ENCODE peak calls at places on chromosomes 6 and 20, in five cellular contexts. T, N, R, F and B are unnamed samples.

GRCh38 chr6:90266845-90267621 is 29.6 kb downstream of the BACH2 start:
- DNase-seq in T (no peak), F (no peak), R (no peak), N (no peak), B (no peak)

GRCh38 chr20:50336631-50337030 is 146.0 kb downstream of the CEBPB start:
- DNase-seq in N (no peak), R (no peak), F (no peak), T (no peak), B (no peak)

GRCh38 chr20:53942973-53943372 is 127.4 kb downstream of the BCAS1 start:
- DNase-seq in N (no peak), R (no peak), F (no peak), T (no peak), B (no peak)

GRCh38 chr6:124683507-124683906 is 278.7 kb upstream of the RNF217 start:
- DNase-seq in R (no peak), F (no peak), N (no peak), T (peak), B (no peak)

GRCh38 chr6:21277601-21278043 is 315.9 kb upstream of the SOX4 start:
- DNase-seq in F (no peak), R (no peak), T (no peak), N (no peak), B (no peak)

GRCh38 chr6:137236581-137237355 is 17.6 kb upstream of the IFNGR1 start:
- DNase-seq in T (no peak), N (no peak), R (no peak), F (no peak), B (no peak)

GRCh38 chr6:18861182-18861581 is 474.0 kb downstream of the RNF144B start:
- DNase-seq in N (no peak), T (no peak), F (no peak), R (no peak), B (no peak)

GRCh38 chr6:160442151-160442550 is 94.0 kb downstream of the SLC22A3 start:
- DNase-seq in N (no peak), T (no peak), F (no peak), R (no peak), B (no peak)

GRCh38 chr20:6857929-6858328 is 90.4 kb downstream of the BMP2 start:
- DNase-seq in N (no peak), T (no peak), R (no peak), F (no peak), B (no peak)

GRCh38 chr6:9250852-9251251 is 815.5 kb upstream of the SLC35B3 start:
- DNase-seq in N (peak), F (no peak), T (no peak), R (peak), B (no peak)

GRCh38 chr6:137371634-137372016 is 122.6 kb downstream of the OLIG3 start:
- DNase-seq in N (no peak), T (no peak), R (no peak), F (no peak), B (no peak)

GRCh38 chr6:39934060-39934757 is at the start of gene MOCS1:
- DNase-seq in F (peak), T (peak), R (peak), N (no peak), B (no peak)

GRCh38 chr20:63055575-63056235 is 48.9 kb upstream of the BHLHE23 start:
- DNase-seq in N (no peak), F (peak), R (no peak), T (no peak), B (no peak)

GRCh38 chr6:39062014-39062740 is 13.6 kb downstream of the GLP1R start:
- DNase-seq in F (no peak), R (no peak), N (no peak), T (no peak), B (no peak)

GRCh38 chr6:14281831-14282230 is 164.3 kb downstream of the CD83 start:
- DNase-seq in F (no peak), R (no peak), N (no peak), T (no peak), B (no peak)

GRCh38 chr6:112466378-112467151 is 119.4 kb downstream of the RFPL4B start:
- DNase-seq in T (no peak), F (no peak), N (peak), R (no peak), B (no peak)

GRCh38 chr20:35947489-35947888 is 6.8 kb downstream of the SCAND1 start:
- DNase-seq in F (no peak), R (no peak), T (peak), N (peak), B (no peak)

GRCh38 chr20:51469578-51470520 is 72.7 kb downstream of the NFATC2 start:
- DNase-seq in F (no peak), T (no peak), N (no peak), R (no peak), B (no peak)

GRCh38 chr20:57590485-57591288 is 29.5 kb downstream of the ZBP1 start:
- DNase-seq in N (no peak), T (no peak), R (no peak), F (peak), B (no peak)

GRCh38 chr6:4607793-4608192 is 168.4 kb upstream of the CDYL start:
- DNase-seq in N (peak), R (no peak), T (no peak), F (no peak), B (no peak)

GRCh38 chr6:129454482-129454881 is 255.5 kb downstream of the ARHGAP18 start:
- DNase-seq in F (no peak), R (no peak), N (no peak), T (no peak), B (no peak)

GRCh38 chr20:4138056-4138455 is 122.7 kb upstream of the RNF24 start:
- DNase-seq in R (no peak), N (no peak), F (no peak), T (no peak), B (no peak)

GRCh38 chr20:51386586-51386985 is 155.9 kb downstream of the NFATC2 start:
- DNase-seq in T (no peak), R (no peak), N (no peak), F (no peak), B (no peak)

GRCh38 chr6:167930300-167930699 is 67.2 kb upstream of the KIF25 start:
- DNase-seq in T (no peak), R (no peak), N (no peak), F (no peak), B (no peak)

GRCh38 chr6:84764332-84765049 is at the start of gene TBX18:
- DNase-seq in F (peak), R (peak), T (peak), N (no peak), B (no peak)

GRCh38 chr20:46610145-46610544 is 41.1 kb downstream of the SLC13A3 start:
- DNase-seq in N (no peak), F (no peak), R (no peak), T (no peak), B (no peak)

GRCh38 chr6:131103869-131104268 is 31.4 kb upstream of the AKAP7 start:
- DNase-seq in F (no peak), R (no peak), N (no peak), T (no peak), B (no peak)

GRCh38 chr6:138977242-138977641 is 10.8 kb downstream of the REPS1 start:
- DNase-seq in T (no peak), F (no peak), N (no peak), R (no peak), B (no peak)

GRCh38 chr6:152720964-152721363 is 23.3 kb downstream of the MYCT1 start:
- DNase-seq in T (no peak), F (no peak), N (peak), R (no peak), B (no peak)

GRCh38 chr6:169406794-169407193 is 153.1 kb upstream of the THBS2 start:
- DNase-seq in F (no peak), N (no peak), R (peak), T (no peak), B (no peak)

GRCh38 chr20:25271486-25272222 is 23.8 kb downstream of the PYGB start:
- DNase-seq in T (peak), R (no peak), F (peak), N (no peak), B (no peak)

GRCh38 chr20:10079964-10080363 is 45.2 kb downstream of the ANKEF1 start:
- DNase-seq in N (no peak), T (no peak), R (no peak), F (no peak), B (no peak)

GRCh38 chr20:10611357-10611756 is 62.4 kb downstream of the JAG1 start:
- DNase-seq in F (no peak), N (peak), R (no peak), T (peak), B (peak)

GRCh38 chr20:35463455-35464300 is 8.3 kb downstream of the CEP250 start:
- DNase-seq in F (no peak), N (peak), T (peak), R (peak), B (peak)

GRCh38 chr6:143555071-143555492 is 43.6 kb upstream of the FUCA2 start:
- DNase-seq in N (no peak), T (no peak), R (no peak), F (no peak), B (no peak)

GRCh38 chr6:156622185-156622584 is 155.0 kb upstream of the ARID1B start:
- DNase-seq in R (no peak), T (no peak), N (no peak), F (no peak), B (no peak)

GRCh38 chr6:156616495-156616894 is 160.7 kb upstream of the ARID1B start:
- DNase-seq in F (no peak), T (no peak), R (no peak), N (no peak), B (no peak)

GRCh38 chr6:156618600-156619205 is 158.5 kb upstream of the ARID1B start:
- DNase-seq in T (peak), F (no peak), R (no peak), N (no peak), B (no peak)

GRCh38 chr6:156613996-156614395 is 163.2 kb upstream of the ARID1B start:
- DNase-seq in R (no peak), F (no peak), N (no peak), T (no peak), B (no peak)

DNA sequence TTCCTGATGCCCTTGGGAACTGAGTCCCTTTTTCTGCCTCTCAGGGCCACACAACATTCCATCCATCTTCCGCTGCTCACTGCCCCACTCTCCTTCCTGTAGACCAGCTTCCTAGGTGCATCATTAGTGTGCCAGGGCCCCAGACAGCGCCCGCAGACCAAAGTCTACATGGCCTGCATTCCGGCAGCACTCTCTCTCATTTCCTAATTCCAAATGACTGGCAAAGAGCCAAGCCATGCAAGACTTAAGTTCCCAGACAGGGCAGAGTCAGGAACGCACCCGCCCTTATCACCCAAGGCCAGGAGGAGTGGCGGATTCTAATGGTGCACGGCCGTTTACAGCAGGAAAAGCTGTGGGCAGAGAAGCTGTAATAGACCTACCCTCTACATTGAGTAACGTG is 159.8 kb upstream of the ARID1B start:
- DNase-seq in N (no peak), T (peak), F (no peak), R (peak), B (no peak)
- H3K4me3 ChIP-seq in N (no peak), T (no peak), F (no peak), R (no peak), B (no peak)

GRCh38 chr6:163671355-163671754 is 256.8 kb downstream of the QKI start:
- DNase-seq in N (no peak), T (no peak), F (no peak), R (no peak), B (no peak)

GRCh38 chr6:163670283-163670682 is 255.8 kb downstream of the QKI start:
- DNase-seq in N (no peak), F (no peak), R (no peak), T (peak), B (no peak)

GRCh38 chr6:163667372-163668060 is 253.0 kb downstream of the QKI start:
- DNase-seq in F (no peak), R (peak), T (no peak), N (peak), B (peak)

GRCh38 chr6:163665464-163665863 is 250.9 kb downstream of the QKI start:
- DNase-seq in F (no peak), R (no peak), N (no peak), T (no peak), B (no peak)

DNA sequence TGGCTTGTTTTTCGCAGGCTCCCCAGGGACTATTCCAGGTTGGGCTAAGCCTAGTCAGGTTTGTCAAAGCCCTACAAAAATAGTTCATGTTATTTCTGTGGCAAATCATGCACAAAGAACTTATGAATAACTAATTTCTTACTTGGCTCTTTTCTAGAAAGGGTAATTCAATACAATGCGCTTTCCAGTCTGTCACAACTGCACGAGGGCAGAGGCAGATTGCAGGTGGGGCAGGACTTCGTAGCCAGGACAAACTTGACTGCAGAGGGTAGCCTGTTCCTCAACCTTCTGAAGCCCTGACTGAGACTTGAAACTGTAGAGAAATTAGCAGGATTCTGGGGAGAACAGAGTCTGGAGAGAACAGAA is 253.5 kb downstream of the QKI start:
- DNase-seq in N (no peak), T (no peak), F (no peak), R (no peak), B (no peak)
- TF ChIP-seq CTCF in N (no peak), T (no peak), F (no peak), R (no peak), B (no peak)

DNA sequence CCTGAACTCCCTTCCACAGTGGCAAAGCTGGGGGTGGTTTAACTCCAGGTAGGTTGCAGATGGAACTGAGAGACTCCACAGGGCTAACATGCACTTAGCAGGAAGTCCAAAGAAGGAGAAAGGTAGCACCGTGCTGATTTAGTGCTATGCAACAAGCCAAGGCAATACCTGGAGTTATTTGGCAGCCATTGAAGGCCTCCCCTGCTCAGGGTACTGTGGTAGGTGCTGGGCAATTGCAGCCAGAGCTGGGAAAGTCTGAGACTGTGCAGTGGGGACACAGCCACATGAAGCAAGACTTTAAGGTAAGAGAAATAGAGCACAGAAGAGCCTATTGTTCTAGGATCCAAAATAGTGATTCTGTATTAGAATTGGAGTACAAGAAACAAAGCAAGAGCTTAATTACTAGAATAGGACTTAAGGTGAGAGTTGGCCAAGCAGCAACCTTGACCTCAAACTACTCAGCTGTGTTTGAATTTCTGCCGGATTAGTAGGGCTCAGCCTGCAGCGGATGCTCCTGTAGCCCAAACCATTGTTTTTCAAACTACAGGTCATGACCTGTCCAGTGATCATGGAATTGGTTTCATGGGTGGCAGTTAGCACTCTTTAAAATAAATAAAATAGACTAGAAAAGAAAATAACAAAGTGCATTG is 80.8 kb upstream of the STMND1 start:
- DNase-seq in N (no peak), R (no peak), F (no peak), T (no peak), B (no peak)
- H3K4me3 ChIP-seq in N (no peak), R (no peak), F (no peak), T (no peak), B (no peak)

DNA sequence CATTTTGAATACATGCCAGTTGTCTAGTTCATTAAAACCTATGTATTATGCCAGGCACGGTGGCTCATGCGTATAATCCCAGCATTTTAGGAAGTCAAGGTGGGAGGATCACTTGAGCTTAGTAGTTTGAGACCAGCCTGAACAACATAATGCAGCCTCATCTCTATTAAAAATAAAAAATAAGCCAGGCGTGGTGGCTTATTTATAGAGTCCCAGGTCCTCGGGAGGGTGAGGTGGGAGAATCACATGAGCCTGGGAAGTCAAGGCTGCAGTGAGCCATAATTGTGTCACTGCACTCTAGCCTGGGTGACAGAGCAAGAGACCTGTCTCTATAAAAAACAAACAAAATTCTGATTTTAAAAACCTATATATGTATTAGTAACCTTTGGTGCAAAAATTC is 27.5 kb downstream of the ORC3 start:
- DNase-seq in R (no peak), F (no peak), N (no peak), T (no peak), B (no peak)
- TF ChIP-seq CTCF in R (no peak), F (no peak), N (no peak), T (no peak), B (no peak)

DNA sequence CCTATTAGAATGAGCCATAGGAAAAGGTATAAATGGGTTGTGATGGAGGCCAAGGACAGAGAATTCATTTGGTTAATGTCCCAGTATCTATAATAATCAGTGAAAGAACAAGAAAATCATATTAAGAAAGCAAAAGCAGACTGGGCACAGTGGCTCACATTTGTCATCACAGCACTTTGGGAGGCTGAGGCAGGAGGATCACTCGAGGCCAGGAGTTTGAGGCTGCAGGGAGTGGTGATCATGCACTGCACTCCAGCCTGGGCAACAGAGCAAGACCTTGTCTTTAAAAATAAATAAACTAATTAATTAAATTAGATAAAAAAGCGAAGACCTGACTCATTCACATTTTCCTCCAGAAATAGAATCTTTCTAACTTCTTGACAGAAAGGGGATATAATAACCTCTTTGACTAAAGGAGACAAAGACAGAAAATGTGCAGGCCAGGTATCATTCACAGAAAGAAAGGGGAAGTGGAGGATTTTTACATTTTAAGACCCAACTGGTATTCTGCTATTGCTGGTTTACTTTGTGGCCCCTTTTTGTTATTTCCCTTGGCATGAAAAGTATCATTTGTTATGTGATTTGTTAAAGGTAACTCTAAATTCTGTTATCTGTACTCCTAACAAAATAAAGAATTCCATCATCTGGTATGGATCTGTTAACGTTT is 31.9 kb upstream of the MAPK13 start:
- DNase-seq in R (no peak), F (no peak), T (no peak), N (no peak), B (no peak)
- H3K4me3 ChIP-seq in R (no peak), F (no peak), T (no peak), N (no peak), B (no peak)

DNA sequence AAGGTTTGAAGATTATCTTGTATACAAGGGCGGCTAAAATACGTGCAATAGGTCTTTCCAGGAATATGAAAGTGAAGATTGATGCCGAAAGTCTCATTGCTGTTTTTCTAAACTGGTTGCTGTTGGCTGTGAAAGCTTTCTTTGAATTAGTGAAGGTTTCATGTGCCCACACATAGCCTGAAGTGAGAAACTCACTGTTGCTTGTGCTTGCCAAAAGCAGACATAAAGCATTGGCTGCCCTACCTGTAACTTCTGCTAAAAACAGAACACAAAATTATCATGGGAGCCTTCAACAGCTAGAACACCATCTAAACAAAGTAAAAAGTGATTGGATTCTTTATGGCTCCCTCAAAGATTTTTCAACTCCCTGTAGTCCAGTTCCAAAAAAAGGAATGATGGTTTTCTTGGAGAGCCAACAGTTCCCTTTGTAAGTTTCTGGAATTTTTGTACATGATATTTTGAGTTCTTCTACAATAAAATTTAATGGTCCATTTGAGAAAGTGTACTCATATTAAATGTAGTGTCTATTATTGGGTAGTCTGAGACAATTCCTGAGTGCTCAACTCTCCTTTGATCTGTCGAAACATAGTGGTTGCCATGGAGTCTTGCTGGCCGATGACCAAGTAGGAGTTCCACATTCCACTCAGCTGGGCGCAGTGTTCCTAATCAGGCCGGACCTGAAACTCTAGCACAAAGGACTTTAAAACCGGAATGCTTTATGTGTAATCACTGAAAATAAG is 68.5 kb downstream of the PLEKHG1 start:
- DNase-seq in T (no peak), R (peak), N (peak), F (peak), B (no peak)
- TF ChIP-seq CTCF in T (no peak), R (no peak), N (no peak), F (peak), B (no peak)